ENCODE peak calls at places on chromosomes 5 and 9, in nine cellular contexts. C, R, W, H, P, I, T, Y and B are unnamed samples.

GRCh38 chr5:75601996-75602395 is 9.3 kb upstream of the ANKDD1B start:
- DNase-seq in C (no peak), R (no peak), W (peak), H (peak), P (no peak), I (no peak), T (no peak), Y (no peak), B (no peak)

GRCh38 chr9:86407022-86407421 is 52.8 kb upstream of the TUT7 start:
- DNase-seq in C (no peak), R (no peak), W (peak), H (peak), P (no peak), I (no peak), T (no peak), Y (peak), B (no peak)

GRCh38 chr5:75461679-75462078 is 49.8 kb downstream of the CERT1 start:
- DNase-seq in C (no peak), R (no peak), W (no peak), H (peak), P (no peak), I (no peak), T (no peak), Y (peak), B (no peak)

GRCh38 chr5:154653764-154654483 is 101.3 kb upstream of the LARP1 start:
- DNase-seq in C (no peak), R (no peak), W (no peak), H (no peak), P (no peak), I (no peak), T (no peak), Y (peak), B (no peak)

GRCh38 chr5:31362931-31363568 is 168.8 kb downstream of the DROSHA start:
- DNase-seq in C (no peak), R (no peak), W (no peak), H (peak), P (no peak), I (no peak), T (no peak), Y (peak), B (no peak)

GRCh38 chr5:40762716-40763115 is 7.0 kb upstream of the TTC33 start:
- DNase-seq in C (no peak), R (no peak), W (no peak), H (no peak), P (no peak), I (no peak), T (no peak), Y (no peak), B (no peak)

GRCh38 chr9:98580956-98581355 is 127.8 kb downstream of the GABBR2 start:
- DNase-seq in C (no peak), R (no peak), W (no peak), H (no peak), P (no peak), I (no peak), T (no peak), Y (no peak), B (no peak)

GRCh38 chr5:135061001-135061400 is 27.0 kb upstream of the PITX1 start:
- DNase-seq in C (no peak), R (no peak), W (no peak), H (no peak), P (no peak), I (no peak), T (no peak), Y (no peak), B (no peak)

GRCh38 chr9:84366683-84367082 is 26.1 kb upstream of the SLC28A3 start:
- DNase-seq in C (no peak), R (no peak), W (no peak), H (no peak), P (no peak), I (no peak), T (no peak), Y (no peak), B (no peak)

GRCh38 chr5:159877894-159878448 is 38.3 kb upstream of the ADRA1B start:
- DNase-seq in C (no peak), R (peak), W (no peak), H (no peak), P (no peak), I (no peak), T (no peak), Y (peak), B (peak)